ENCODE peak calls at places on chromosomes 2 and 18, in seven cellular contexts. One of them, this sample, is unnamed. For H3K9me3, the result is how much of the 10 kb centered on the place peaks cover.

GRCh38 chr2:207042155-207042554 is 102.8 kb downstream of the CPO start:
- DNase-seq in gastrocnemius medialis: no peak
- DNase-seq in left ventricle myocardium inferior: no peak
- DNase-seq in tibial artery: no peak
- DNase-seq in adrenal gland: no peak
- DNase-seq in GM23248: peak
- DNase-seq in HAP-1: no peak
- DNase-seq in this sample: no peak

GRCh38 chr2:221517362-221518121 is 54.6 kb downstream of the EPHA4 start:
- DNase-seq in gastrocnemius medialis: peak
- DNase-seq in left ventricle myocardium inferior: no peak
- DNase-seq in tibial artery: peak
- DNase-seq in adrenal gland: no peak
- DNase-seq in GM23248: peak
- DNase-seq in HAP-1: no peak
- DNase-seq in this sample: no peak

GRCh38 chr2:211351998-211352397 is 795.6 kb downstream of the CPS1 start:
- DNase-seq in gastrocnemius medialis: no peak
- DNase-seq in left ventricle myocardium inferior: no peak
- DNase-seq in tibial artery: no peak
- DNase-seq in adrenal gland: no peak
- DNase-seq in GM23248: no peak
- DNase-seq in HAP-1: no peak
- DNase-seq in this sample: no peak

GRCh38 chr2:217330647-217331046 is 470.8 kb upstream of the TNP1 start:
- DNase-seq in gastrocnemius medialis: no peak
- DNase-seq in left ventricle myocardium inferior: no peak
- DNase-seq in tibial artery: no peak
- DNase-seq in adrenal gland: no peak
- DNase-seq in GM23248: no peak
- DNase-seq in HAP-1: no peak
- DNase-seq in this sample: no peak

GRCh38 chr2:181203412-181203811 is 223.0 kb downstream of the UBE2E3 start:
- DNase-seq in gastrocnemius medialis: no peak
- DNase-seq in left ventricle myocardium inferior: no peak
- DNase-seq in tibial artery: no peak
- DNase-seq in adrenal gland: no peak
- DNase-seq in GM23248: peak
- DNase-seq in HAP-1: no peak
- DNase-seq in this sample: no peak

GRCh38 chr2:150138587-150138986 is 348.9 kb downstream of the RND3 start:
- DNase-seq in gastrocnemius medialis: no peak
- DNase-seq in left ventricle myocardium inferior: no peak
- DNase-seq in tibial artery: no peak
- DNase-seq in adrenal gland: no peak
- DNase-seq in GM23248: no peak
- DNase-seq in HAP-1: no peak
- DNase-seq in this sample: no peak

GRCh38 chr2:158745067-158745865 is 49.9 kb upstream of the DAPL1 start:
- DNase-seq in gastrocnemius medialis: no peak
- DNase-seq in left ventricle myocardium inferior: peak
- DNase-seq in tibial artery: no peak
- DNase-seq in adrenal gland: peak
- DNase-seq in GM23248: peak
- DNase-seq in HAP-1: peak
- DNase-seq in this sample: peak

GRCh38 chr2:146927080-146927714 is 917.6 kb upstream of the ACVR2A start:
- DNase-seq in gastrocnemius medialis: peak
- DNase-seq in left ventricle myocardium inferior: no peak
- DNase-seq in tibial artery: peak
- DNase-seq in adrenal gland: peak
- DNase-seq in GM23248: peak
- DNase-seq in HAP-1: peak
- DNase-seq in this sample: peak

GRCh38 chr2:190318514-190318913 is 1.1 kb downstream of the HIBCH start:
- DNase-seq in gastrocnemius medialis: no peak
- DNase-seq in left ventricle myocardium inferior: no peak
- DNase-seq in tibial artery: no peak
- DNase-seq in adrenal gland: no peak
- DNase-seq in GM23248: peak
- DNase-seq in HAP-1: no peak
- DNase-seq in this sample: no peak

GRCh38 chr2:156474316-156474715 is 38.1 kb downstream of the GPD2 start:
- DNase-seq in gastrocnemius medialis: no peak
- DNase-seq in left ventricle myocardium inferior: no peak
- DNase-seq in tibial artery: no peak
- DNase-seq in adrenal gland: no peak
- DNase-seq in GM23248: no peak
- DNase-seq in HAP-1: no peak
- DNase-seq in this sample: no peak

GRCh38 chr18:14925281-14925709 is 177.3 kb downstream of the ANKRD30B start:
- DNase-seq in gastrocnemius medialis: no peak
- DNase-seq in left ventricle myocardium inferior: no peak
- DNase-seq in tibial artery: no peak
- DNase-seq in adrenal gland: no peak
- DNase-seq in GM23248: no peak
- DNase-seq in HAP-1: no peak
- DNase-seq in this sample: no peak

GRCh38 chr18:14922031-14922430 is 174.1 kb downstream of the ANKRD30B start:
- DNase-seq in gastrocnemius medialis: no peak
- DNase-seq in left ventricle myocardium inferior: no peak
- DNase-seq in tibial artery: no peak
- DNase-seq in adrenal gland: no peak
- DNase-seq in GM23248: no peak
- DNase-seq in HAP-1: no peak
- DNase-seq in this sample: no peak

GRCh38 chr18:14921547-14921946 is 173.6 kb downstream of the ANKRD30B start:
- DNase-seq in gastrocnemius medialis: no peak
- DNase-seq in left ventricle myocardium inferior: no peak
- DNase-seq in tibial artery: no peak
- DNase-seq in adrenal gland: no peak
- DNase-seq in GM23248: no peak
- DNase-seq in HAP-1: no peak
- DNase-seq in this sample: no peak

GRCh38 chr18:14922965-14923565 is 175.1 kb downstream of the ANKRD30B start:
- DNase-seq in gastrocnemius medialis: no peak
- DNase-seq in left ventricle myocardium inferior: no peak
- DNase-seq in tibial artery: no peak
- DNase-seq in adrenal gland: no peak
- DNase-seq in GM23248: no peak
- DNase-seq in HAP-1: no peak
- DNase-seq in this sample: no peak

DNA sequence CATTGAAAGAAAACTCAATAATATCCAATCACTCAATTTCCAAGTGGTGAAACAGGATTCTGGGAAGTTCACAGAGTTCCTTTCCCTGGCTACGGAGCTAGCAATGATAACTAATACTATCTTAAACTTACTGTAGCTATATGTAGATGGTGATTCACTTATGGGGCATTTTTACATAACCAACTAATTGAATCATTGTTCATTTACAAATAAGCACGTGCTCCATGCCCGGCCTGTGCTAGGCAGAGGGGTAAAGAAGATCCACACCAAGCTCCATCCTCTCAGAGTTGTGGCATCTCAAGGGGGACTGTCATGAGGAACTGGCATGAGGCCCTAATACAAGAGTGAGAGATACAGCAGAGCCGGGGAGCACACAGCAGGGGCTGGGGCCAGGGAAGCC is 176.3 kb downstream of the ANKRD30B start:
- DNase-seq in gastrocnemius medialis: no peak
- DNase-seq in left ventricle myocardium inferior: no peak
- DNase-seq in tibial artery: no peak
- DNase-seq in adrenal gland: no peak
- DNase-seq in GM23248: no peak
- DNase-seq in HAP-1: no peak
- DNase-seq in this sample: no peak
- H3K9me3 ChIP-seq in gastrocnemius medialis: under half
- H3K9me3 ChIP-seq in left ventricle myocardium inferior: under half
- H3K9me3 ChIP-seq in tibial artery: under half
- H3K9me3 ChIP-seq in adrenal gland: under half
- H3K9me3 ChIP-seq in GM23248: under half
- H3K9me3 ChIP-seq in HAP-1: under half
- H3K9me3 ChIP-seq in this sample: under half

GRCh38 chr18:57428221-57429150 is 6.7 kb upstream of the ONECUT2 start:
- DNase-seq in gastrocnemius medialis: no peak
- DNase-seq in left ventricle myocardium inferior: no peak
- DNase-seq in tibial artery: no peak
- DNase-seq in adrenal gland: no peak
- DNase-seq in GM23248: peak
- DNase-seq in HAP-1: no peak
- DNase-seq in this sample: no peak
- H3K9me3 ChIP-seq in gastrocnemius medialis: under half
- H3K9me3 ChIP-seq in left ventricle myocardium inferior: under half
- H3K9me3 ChIP-seq in tibial artery: under half
- H3K9me3 ChIP-seq in adrenal gland: under half
- H3K9me3 ChIP-seq in GM23248: under half
- H3K9me3 ChIP-seq in HAP-1: under half
- H3K9me3 ChIP-seq in this sample: under half

GRCh38 chr2:6213056-6213780 is 521.0 kb downstream of the SOX11 start:
- DNase-seq in gastrocnemius medialis: no peak
- DNase-seq in left ventricle myocardium inferior: no peak
- DNase-seq in tibial artery: no peak
- DNase-seq in adrenal gland: no peak
- DNase-seq in GM23248: no peak
- DNase-seq in HAP-1: no peak
- DNase-seq in this sample: no peak

GRCh38 chr2:6215053-6215452 is 522.9 kb downstream of the SOX11 start:
- DNase-seq in gastrocnemius medialis: no peak
- DNase-seq in left ventricle myocardium inferior: no peak
- DNase-seq in tibial artery: no peak
- DNase-seq in adrenal gland: no peak
- DNase-seq in GM23248: no peak
- DNase-seq in HAP-1: no peak
- DNase-seq in this sample: no peak

GRCh38 chr2:6216234-6216633 is 524.0 kb downstream of the SOX11 start:
- DNase-seq in gastrocnemius medialis: no peak
- DNase-seq in left ventricle myocardium inferior: no peak
- DNase-seq in tibial artery: no peak
- DNase-seq in adrenal gland: no peak
- DNase-seq in GM23248: no peak
- DNase-seq in HAP-1: no peak
- DNase-seq in this sample: no peak

GRCh38 chr2:6214471-6214870 is 522.3 kb downstream of the SOX11 start:
- DNase-seq in gastrocnemius medialis: no peak
- DNase-seq in left ventricle myocardium inferior: no peak
- DNase-seq in tibial artery: no peak
- DNase-seq in adrenal gland: no peak
- DNase-seq in GM23248: no peak
- DNase-seq in HAP-1: no peak
- DNase-seq in this sample: no peak

DNA sequence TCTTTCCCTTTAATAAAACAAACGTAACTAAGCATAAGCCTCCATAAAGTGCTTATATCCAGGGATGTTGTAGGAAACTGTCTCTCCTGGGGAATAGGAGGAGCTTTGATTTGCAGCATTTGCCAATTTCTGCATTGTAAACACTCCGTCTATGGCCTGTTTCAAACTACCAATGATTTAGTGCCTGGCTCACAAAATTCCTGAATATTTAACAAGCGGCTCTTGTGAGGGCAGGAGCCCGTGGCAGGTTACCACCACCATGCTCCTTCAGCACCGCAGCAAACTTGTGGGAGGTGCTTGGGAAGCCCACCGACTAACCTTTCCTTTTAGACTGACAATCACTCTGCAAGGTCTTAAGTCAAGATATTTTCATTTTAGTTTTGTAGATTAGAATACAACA is 520.3 kb downstream of the SOX11 start:
- DNase-seq in gastrocnemius medialis: no peak
- DNase-seq in left ventricle myocardium inferior: no peak
- DNase-seq in tibial artery: no peak
- DNase-seq in adrenal gland: no peak
- DNase-seq in GM23248: no peak
- DNase-seq in HAP-1: no peak
- DNase-seq in this sample: no peak
- H3K9me3 ChIP-seq in gastrocnemius medialis: under half
- H3K9me3 ChIP-seq in left ventricle myocardium inferior: under half
- H3K9me3 ChIP-seq in tibial artery: under half
- H3K9me3 ChIP-seq in adrenal gland: under half
- H3K9me3 ChIP-seq in GM23248: under half
- H3K9me3 ChIP-seq in HAP-1: under half
- H3K9me3 ChIP-seq in this sample: under half

GRCh38 chr2:22842209-22842608 is 542.8 kb upstream of the KLHL29 start:
- DNase-seq in gastrocnemius medialis: no peak
- DNase-seq in left ventricle myocardium inferior: no peak
- DNase-seq in tibial artery: no peak
- DNase-seq in adrenal gland: no peak
- DNase-seq in GM23248: no peak
- DNase-seq in HAP-1: no peak
- DNase-seq in this sample: no peak

GRCh38 chr2:22843919-22844537 is 541.0 kb upstream of the KLHL29 start:
- DNase-seq in gastrocnemius medialis: no peak
- DNase-seq in left ventricle myocardium inferior: no peak
- DNase-seq in tibial artery: no peak
- DNase-seq in adrenal gland: no peak
- DNase-seq in GM23248: no peak
- DNase-seq in HAP-1: no peak
- DNase-seq in this sample: no peak
- H3K9me3 ChIP-seq in gastrocnemius medialis: under half
- H3K9me3 ChIP-seq in left ventricle myocardium inferior: under half
- H3K9me3 ChIP-seq in tibial artery: under half
- H3K9me3 ChIP-seq in adrenal gland: under half
- H3K9me3 ChIP-seq in GM23248: under half
- H3K9me3 ChIP-seq in HAP-1: under half
- H3K9me3 ChIP-seq in this sample: under half

This sample was measured in cardiac muscle cell.